ENCODE peak calls at places on chromosomes 12 and 14, in seven cellular contexts. O, H, X, M, Y, C and Q are unnamed samples.

GRCh38 chr14:45587142-45587541 is 334.1 kb upstream of the MIS18BP1 start:
- DNase-seq in C (no peak), O (no peak), Y (no peak), H (no peak), X (no peak), M (no peak), Q (no peak)

GRCh38 chr14:50351016-50351415 is 38.9 kb downstream of the DMAC2L start:
- DNase-seq in X (peak; percentile 55), Y (no peak), M (no peak), O (peak; percentile 47), H (no peak), C (no peak), Q (no peak)

GRCh38 chr14:65866906-65867305 is 454.4 kb downstream of the FUT8 start:
- DNase-seq in X (no peak), O (no peak), C (no peak), Y (no peak), H (no peak), M (no peak), Q (no peak)

GRCh38 chr14:93716002-93716401 is 72.3 kb downstream of the PRIMA1 start:
- DNase-seq in H (no peak), O (no peak), C (no peak), X (no peak), Y (no peak), M (no peak), Q (no peak)

GRCh38 chr12:27032679-27033078 is 10.3 kb downstream of the MED21 start:
- DNase-seq in O (no peak), C (no peak), H (no peak), M (no peak), X (no peak), Y (no peak), Q (no peak)

GRCh38 chr12:121949643-121950397 is 31.4 kb downstream of the CFAP251 start:
- DNase-seq in C (no peak), H (no peak), O (peak; percentile 98), M (peak; percentile 15), Y (no peak), X (peak; percentile 98), Q (peak; percentile 87)

GRCh38 chr14:64040044-64040443 is 187.2 kb downstream of the SYNE2 start:
- DNase-seq in M (peak; percentile 11), X (peak; percentile 44), H (no peak), Y (no peak), C (no peak), O (peak; percentile 30), Q (no peak)

GRCh38 chr12:47360771-47361388 is 281.1 kb upstream of the AMIGO2 start:
- DNase-seq in M (peak; percentile 78), Y (no peak), C (no peak), O (peak; percentile 15), H (no peak), X (no peak), Q (no peak)

GRCh38 chr12:106999444-106999843 is 12.5 kb upstream of the MTERF2 start:
- DNase-seq in M (no peak), Y (no peak), X (no peak), C (no peak), O (no peak), H (no peak), Q (no peak)

GRCh38 chr12:84058136-84058535 is 854.5 kb downstream of the SLC6A15 start:
- DNase-seq in C (no peak), X (no peak), O (no peak), H (no peak), Y (no peak), M (peak; percentile 2), Q (no peak)

GRCh38 chr12:66901136-66901932 is 222.5 kb upstream of the GRIP1 start:
- DNase-seq in Y (no peak), M (no peak), C (no peak), O (no peak), X (no peak), H (no peak), Q (no peak)

GRCh38 chr12:44875417-44875953 is 630 bp downstream of the NELL2 start:
- DNase-seq in Y (peak; percentile 75), H (peak; percentile 35), X (no peak), M (peak; percentile 60), C (peak; percentile 64), O (no peak), Q (no peak)

GRCh38 chr12:15863258-15863835 is 18.8 kb upstream of the STRAP start:
- DNase-seq in H (no peak), M (peak; percentile 53), C (no peak), X (peak; percentile 29), Y (no peak), O (peak; percentile 61), Q (no peak)

GRCh38 chr14:38553586-38553985 is 297.7 kb upstream of the CLEC14A start:
- DNase-seq in X (peak; percentile 89), Y (no peak), M (no peak), O (peak; percentile 44), H (no peak), C (no peak), Q (no peak)

GRCh38 chr12:8953773-8954402 is 4.4 kb upstream of the M6PR start:
- DNase-seq in M (no peak), Y (no peak), O (no peak), H (no peak), C (no peak), X (no peak), Q (no peak)

GRCh38 chr12:69844416-69844815 is 19.4 kb downstream of the MYRFL start:
- DNase-seq in M (no peak), H (no peak), O (no peak), Y (no peak), X (no peak), C (no peak), Q (no peak)

GRCh38 chr12:12017798-12018197 is 52.9 kb upstream of the BCL2L14 start:
- DNase-seq in M (peak; percentile 61), O (no peak), X (no peak), Y (peak; percentile 59), C (peak; percentile 66), H (peak; percentile 18), Q (no peak)

DNA sequence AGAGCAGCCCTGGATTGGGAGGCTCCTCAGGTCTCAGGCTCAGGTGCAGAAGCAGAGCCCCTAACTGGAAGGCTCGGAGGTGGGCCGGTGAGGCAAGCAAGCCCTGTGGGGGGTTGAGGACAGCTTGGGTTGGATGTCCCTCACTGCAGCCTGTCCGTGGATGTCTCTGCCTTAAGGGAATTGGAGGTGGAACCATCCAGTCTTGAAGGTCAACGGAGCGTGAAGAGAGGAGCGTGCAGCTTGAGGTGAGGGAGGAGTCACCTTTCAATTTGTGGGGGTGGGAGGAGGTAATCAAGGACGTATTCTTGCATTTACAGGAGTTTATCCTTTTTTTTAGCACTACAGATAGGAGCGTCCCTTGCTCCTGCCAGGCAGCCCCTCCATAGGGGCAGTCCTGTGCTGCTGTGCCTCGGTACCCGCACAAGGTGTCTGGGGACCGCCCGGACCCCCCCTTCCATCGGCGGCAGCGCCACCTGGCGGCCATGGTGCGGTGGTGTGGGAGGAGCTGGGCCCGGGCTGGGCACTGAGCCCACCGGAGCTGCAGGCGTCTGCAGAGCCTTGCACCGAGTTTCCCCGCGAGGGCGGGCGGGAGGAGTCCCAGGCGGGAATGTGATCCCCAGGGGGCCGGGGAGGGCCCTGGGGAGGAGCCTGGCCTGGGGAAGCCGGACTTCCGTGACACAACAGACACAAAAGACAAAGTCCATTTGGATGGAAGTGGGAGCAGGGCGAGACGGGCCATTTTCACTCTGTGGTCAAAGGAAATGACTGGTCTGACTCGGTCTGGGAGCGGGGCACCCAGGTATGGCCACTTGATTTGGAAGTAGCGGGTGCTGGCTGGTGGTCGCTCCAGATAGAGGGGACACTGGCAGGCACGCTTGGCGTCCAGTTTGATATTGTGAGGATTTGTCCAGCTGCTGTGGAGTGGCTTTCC is 884 bp downstream of the DNAJC22 start:
- DNase-seq in H (peak; percentile 76), O (peak; percentile 73), X (peak; percentile 89), M (peak; percentile 82), Y (peak; percentile 98), C (peak; percentile 92), Q (no peak)
- H3K9ac ChIP-seq in H (no peak overlapping the region), O (no peak overlapping the region), X (peak overlapping the region; percentile 54), M (peak overlapping the region; percentile 49), Y (no peak overlapping the region), C (no peak overlapping the region), Q (no peak overlapping the region)

GRCh38 chr12:46177842-46178608 is 90.8 kb downstream of the SLC38A1 start:
- DNase-seq in O (no peak), C (no peak), X (no peak), H (no peak), Y (no peak), M (no peak), Q (no peak)
- H3K23ac ChIP-seq in O (no peak overlapping the region), C (no peak overlapping the region), X (no peak overlapping the region), H (no peak overlapping the region), Y (no peak overlapping the region), M (no peak overlapping the region), Q (no peak overlapping the region)

DNA sequence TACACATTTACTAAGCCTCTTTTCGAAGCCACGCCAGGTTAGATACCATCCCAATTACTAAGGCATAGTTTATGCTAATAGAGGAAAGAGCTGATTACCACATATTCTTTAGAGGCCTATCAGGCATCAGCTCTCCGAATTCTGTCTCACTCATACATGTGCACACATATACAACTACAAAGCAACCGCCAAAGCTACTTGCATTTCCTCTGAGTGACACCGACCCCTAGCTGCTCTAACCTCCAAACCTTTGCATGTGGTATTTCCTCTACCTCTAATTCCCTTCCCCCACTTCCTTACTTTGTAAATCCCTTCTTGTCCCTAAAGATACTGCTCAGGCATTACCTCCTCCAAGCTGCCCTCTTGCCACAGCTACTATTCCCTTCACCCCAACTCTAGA is 107.2 kb downstream of the DUSP6 start:
- DNase-seq in Y (no peak), H (no peak), X (peak; percentile 80), O (peak; percentile 77), C (no peak), M (peak; percentile 86), Q (peak; percentile 31)
- H3K9ac ChIP-seq in Y (no peak overlapping the region), H (no peak overlapping the region), X (no peak overlapping the region), O (no peak overlapping the region), C (no peak overlapping the region), M (no peak overlapping the region), Q (no peak overlapping the region)

GRCh38 chr14:104224516-104225281 is 86.3 kb downstream of the KIF26A start:
- DNase-seq in C (peak; percentile 66), H (no peak), O (peak; percentile 2), M (peak; percentile 50), X (no peak), Y (peak; percentile 88), Q (no peak)

GRCh38 chr14:104221636-104222375 is 83.4 kb downstream of the KIF26A start:
- DNase-seq in X (no peak), O (no peak), H (no peak), M (no peak), C (no peak), Y (no peak), Q (no peak)

GRCh38 chr14:104223101-104223809 is 84.9 kb downstream of the KIF26A start:
- DNase-seq in Y (peak; percentile 47), H (no peak), O (peak; percentile 8), X (no peak), C (no peak), M (peak; percentile 45), Q (no peak)

GRCh38 chr14:104222396-104223036 is 84.1 kb downstream of the KIF26A start:
- DNase-seq in C (no peak), H (no peak), Y (no peak), X (no peak), M (no peak), O (no peak), Q (no peak)

DNA sequence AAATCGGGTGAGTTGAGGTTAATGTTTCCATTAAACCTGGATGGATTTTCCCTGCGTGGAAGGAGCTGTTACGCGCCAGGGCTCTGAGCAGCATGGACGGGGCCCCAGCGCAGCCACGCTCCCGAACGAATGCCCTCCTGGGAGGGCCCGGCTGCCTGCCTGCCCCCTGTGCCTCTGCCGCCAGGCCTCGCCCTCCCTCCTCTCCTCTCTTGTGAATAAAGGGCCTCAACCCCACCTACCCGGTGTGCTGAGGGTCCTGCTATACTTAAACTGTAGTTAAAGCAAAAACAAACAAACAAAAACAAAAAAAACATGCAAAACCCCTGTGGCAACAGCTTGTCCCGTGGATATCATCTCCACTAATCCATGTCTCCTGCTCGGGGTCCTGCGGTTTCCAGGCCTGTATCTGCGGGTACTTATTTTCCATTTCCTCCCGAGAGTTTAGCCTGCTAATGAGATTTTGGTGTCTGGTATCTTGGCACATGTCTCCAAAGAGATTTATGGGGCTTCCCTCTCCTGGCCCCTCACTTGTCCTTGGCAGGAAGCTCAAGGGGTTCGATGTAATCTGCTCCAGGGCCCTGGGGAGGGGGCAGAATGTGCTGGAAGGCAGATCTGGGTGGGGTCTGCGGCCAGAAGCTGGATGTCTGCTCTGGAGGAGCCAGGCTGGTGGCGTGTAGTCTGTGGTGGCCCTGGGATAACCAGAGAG is 85.6 kb downstream of the KIF26A start:
- DNase-seq in Y (peak; percentile 42), M (peak; percentile 74), X (no peak), O (peak; percentile 28), H (no peak), C (no peak), Q (no peak)
- H3K23ac ChIP-seq in Y (no peak overlapping the region), M (no peak overlapping the region), X (no peak overlapping the region), O (no peak overlapping the region), H (peak overlapping the region; percentile 58), C (no peak overlapping the region), Q (no peak overlapping the region)